ENCODE peak calls at places on chromosomes 1 and 21, in five cellular contexts. M is H7, A is psoas muscle, T is stromal cell of bone marrow, J is cardiac muscle cell. I is an unnamed sample.

GRCh38 chr1:1543706-1544099 is 3.3 kb upstream of the TMEM240 start:
- DNase-seq in J (no peak), T (no peak), M (no peak), A (peak), I (no peak)

GRCh38 chr1:167746013-167746672 is 24.4 kb downstream of the MPZL1 start:
- DNase-seq in J (no peak), T (no peak), M (no peak), A (no peak), I (peak)

GRCh38 chr1:201710632-201711031 is 118.3 kb upstream of the IPO9 start:
- DNase-seq in J (no peak), T (no peak), M (no peak), A (no peak), I (no peak)

GRCh38 chr1:225733254-225733653 is 44.4 kb upstream of the SRP9 start:
- DNase-seq in A (no peak), T (no peak), M (no peak), J (no peak), I (no peak)

GRCh38 chr1:229058716-229059115 is 212.2 kb upstream of the RAB4A start:
- DNase-seq in A (no peak), M (no peak), J (peak), T (no peak), I (peak)

GRCh38 chr1:38284953-38285352 is 238.4 kb upstream of the POU3F1 start:
- DNase-seq in T (no peak), A (no peak), J (no peak), M (no peak), I (no peak)

GRCh38 chr1:93672069-93672468 is 9.6 kb downstream of the BCAR3 start:
- DNase-seq in J (no peak), M (no peak), A (peak), T (no peak), I (peak)

GRCh38 chr21:36499578-36500471 is 19.9 kb upstream of the CLDN14 start:
- DNase-seq in J (no peak), A (peak), T (peak), M (no peak), I (no peak)

GRCh38 chr1:28249013-28249870 is 10.1 kb upstream of the SESN2 start:
- DNase-seq in M (peak), J (no peak), A (peak), T (no peak), I (no peak)

GRCh38 chr1:2585318-2586092 is 1.1 kb upstream of the PRXL2B start:
- DNase-seq in M (peak), A (peak), J (peak), T (no peak), I (peak)

GRCh38 chr1:200184196-200184595 is 156.7 kb downstream of the NR5A2 start:
- DNase-seq in T (peak), A (peak), J (no peak), M (no peak), I (peak)

GRCh38 chr1:59415876-59416275 is 119.0 kb downstream of the FGGY start:
- DNase-seq in M (no peak), T (no peak), A (no peak), J (no peak), I (no peak)

GRCh38 chr1:34263411-34263810 is 86.7 kb downstream of the C1orf94 start:
- DNase-seq in J (no peak), A (no peak), M (no peak), T (no peak), I (no peak)

GRCh38 chr1:22262583-22262982 is 119.7 kb upstream of the WNT4 start:
- DNase-seq in J (no peak), A (no peak), M (peak), T (no peak), I (no peak)

GRCh38 chr1:236608930-236609726 is 4.8 kb upstream of the HEATR1 start:
- DNase-seq in M (peak), T (peak), A (peak), J (peak), I (peak)

GRCh38 chr21:42312626-42313104 is 2.5 kb downstream of the TFF3 start:
- DNase-seq in A (no peak), J (no peak), T (no peak), M (peak), I (no peak)

GRCh38 chr1:221902961-221903360 is 161.1 kb upstream of the DUSP10 start:
- DNase-seq in J (no peak), A (no peak), T (no peak), M (no peak), I (no peak)

GRCh38 chr1:53909946-53910345 is 16.0 kb downstream of the DIO1 start:
- DNase-seq in J (peak), M (no peak), A (no peak), T (no peak), I (no peak)

GRCh38 chr1:243428617-243429342 is 172.9 kb downstream of the SDCCAG8 start:
- DNase-seq in M (no peak), J (no peak), T (no peak), A (no peak), I (no peak)

GRCh38 chr1:15451014-15451722 is 5.4 kb upstream of the CELA2A start:
- DNase-seq in T (no peak), J (no peak), A (no peak), M (no peak), I (no peak)

GRCh38 chr1:99594205-99594604 is 51.7 kb upstream of the PALMD start:
- DNase-seq in A (no peak), J (no peak), M (no peak), T (no peak), I (no peak)